ENCODE peak calls at places on chromosomes 3 and 15, in six cellular contexts. N, C, O, P, Q and L are unnamed samples.

GRCh38 chr3:109597438-109597837 is 260.1 kb upstream of the DPPA4 start:
- DNase-seq in N (no peak), Q (no peak), C (no peak), P (no peak), O (no peak), L (no peak)

GRCh38 chr3:32432045-32432710 is 40.5 kb downstream of the CMTM7 start:
- DNase-seq in P (no peak), O (no peak), C (no peak), Q (peak; percentile 86), N (peak; percentile 39), L (no peak)

GRCh38 chr3:152444029-152444641 is 175.4 kb downstream of the MBNL1 start:
- DNase-seq in Q (no peak), C (no peak), N (no peak), P (no peak), O (peak; percentile 33), L (no peak)

GRCh38 chr3:192062186-192062585 is 601.2 kb downstream of the PYDC2 start:
- DNase-seq in C (no peak), N (no peak), O (no peak), P (no peak), Q (no peak), L (no peak)

GRCh38 chr15:74209560-74209958 is 7.0 kb upstream of the STRA6 start:
- DNase-seq in Q (no peak), O (no peak), P (no peak), C (no peak), N (no peak), L (no peak)

GRCh38 chr3:189488241-189488767 is 142.9 kb upstream of the TP63 start:
- DNase-seq in P (no peak), Q (no peak), O (no peak), C (no peak), N (no peak), L (no peak)

GRCh38 chr15:48966595-48967301 is 3.0 kb upstream of the SHC4 start:
- DNase-seq in O (peak; percentile 55), C (no peak), P (no peak), Q (peak; percentile 42), N (no peak), L (no peak)

GRCh38 chr15:66253643-66254363 is at the start of gene MEGF11:
- DNase-seq in C (no peak), O (no peak), Q (no peak), N (peak; percentile 79), P (no peak), L (peak; percentile 13)

GRCh38 chr3:101635954-101636798 is 40.8 kb downstream of the ZBTB11 start:
- DNase-seq in Q (peak; percentile 64), O (peak; percentile 11), P (no peak), C (no peak), N (peak; percentile 89), L (peak; percentile 56)

GRCh38 chr15:47987908-47988532 is 132.8 kb upstream of the SLC24A5 start:
- DNase-seq in N (no peak), O (peak; percentile 38), C (no peak), Q (no peak), P (no peak), L (no peak)

GRCh38 chr3:143016321-143016972 is 15.1 kb downstream of the U2SURP start:
- DNase-seq in P (no peak), N (no peak), O (no peak), C (no peak), Q (no peak), L (no peak)

GRCh38 chr3:160810360-160810759 is 54.3 kb downstream of the PPM1L start:
- DNase-seq in C (no peak), N (no peak), P (no peak), Q (no peak), O (no peak), L (no peak)

GRCh38 chr3:119145500-119146167 is at the start of gene TEX55:
- DNase-seq in Q (no peak), N (peak; percentile 59), O (no peak), P (no peak), C (no peak), L (peak; percentile 12)

GRCh38 chr15:63041982-63042878 is at the start of gene TPM1:
- DNase-seq in C (peak; percentile 81), N (peak; percentile 88), Q (peak; percentile 97), P (peak; percentile 86), O (no peak), L (peak; percentile 82)

GRCh38 chr3:31917303-31917903 is 63.7 kb downstream of the OSBPL10 start:
- DNase-seq in N (no peak), Q (no peak), O (peak; percentile 15), C (no peak), P (no peak), L (no peak)

GRCh38 chr3:71695000-71695482 is 30.2 kb downstream of the EIF4E3 start:
- DNase-seq in O (no peak), C (no peak), Q (no peak), N (no peak), P (no peak), L (peak; percentile 58)

GRCh38 chr3:80734483-80734882 is 966.7 kb upstream of the ROBO1 start:
- DNase-seq in Q (no peak), C (no peak), O (no peak), N (no peak), P (no peak), L (no peak)

DNA sequence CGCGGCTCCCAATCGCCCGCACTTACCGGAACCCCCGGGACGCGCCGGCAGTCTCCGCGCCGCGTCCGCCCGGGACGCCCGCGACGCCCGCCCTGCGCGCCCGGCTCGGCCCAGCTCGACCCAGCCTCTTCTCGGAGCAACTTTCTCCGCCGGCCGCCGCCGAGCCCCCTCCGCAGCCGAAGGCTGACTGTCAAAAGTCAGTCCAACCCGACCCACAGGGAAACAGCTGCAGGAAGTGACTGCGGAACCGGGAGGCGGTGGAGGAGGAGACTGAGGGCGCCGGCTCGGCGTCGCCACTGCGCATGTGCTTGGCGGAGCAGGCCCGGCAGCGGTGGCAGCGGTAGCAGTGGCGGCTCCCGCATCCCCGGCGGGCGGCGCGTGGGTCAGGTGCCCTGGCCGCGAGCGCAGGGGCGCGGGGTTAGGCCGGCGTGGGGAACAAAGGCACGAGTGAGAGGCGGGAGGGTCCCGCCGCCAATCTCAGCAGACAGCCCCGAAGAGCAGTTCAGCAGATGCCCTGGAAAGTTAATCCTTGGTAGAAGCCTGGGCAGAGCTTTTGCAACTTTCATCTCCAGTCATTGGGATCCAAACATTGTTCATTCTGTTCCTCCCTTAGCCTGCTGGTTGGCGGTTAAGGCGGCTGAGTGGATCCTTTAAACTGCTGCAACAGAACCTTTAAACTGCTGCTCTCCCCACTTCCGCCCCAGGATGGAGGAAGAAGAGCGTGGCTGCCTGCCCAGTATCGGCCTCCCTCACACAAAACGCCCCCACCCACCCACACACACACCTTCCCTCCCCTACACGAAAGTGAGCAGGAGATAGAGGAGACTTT is at the start of gene ZMAT3:
- DNase-seq in Q (peak; percentile 94), P (peak; percentile 92), C (peak; percentile 69), N (peak; percentile 89), O (no peak), L (peak; percentile 89)
- TF ChIP-seq POLR2A in Q (no peak), P (no peak), C (peak; percentile 66), N (peak; percentile 64), O (peak; percentile 93), L (peak; percentile 55)

GRCh38 chr15:42153874-42154575 is 2.4 kb downstream of the PLA2G4F start:
- DNase-seq in P (no peak), C (no peak), N (no peak), O (no peak), Q (no peak), L (no peak)
- H3K4me1 ChIP-seq in P (peaks cover 61% of the 10 kb centered on the region), C (peaks cover 12% of the 10 kb centered on the region), N (no peaks in the 10 kb centered on the region), O (no peaks in the 10 kb centered on the region), Q (peaks cover 20% of the 10 kb centered on the region), L (peaks cover 3% of the 10 kb centered on the region)

DNA sequence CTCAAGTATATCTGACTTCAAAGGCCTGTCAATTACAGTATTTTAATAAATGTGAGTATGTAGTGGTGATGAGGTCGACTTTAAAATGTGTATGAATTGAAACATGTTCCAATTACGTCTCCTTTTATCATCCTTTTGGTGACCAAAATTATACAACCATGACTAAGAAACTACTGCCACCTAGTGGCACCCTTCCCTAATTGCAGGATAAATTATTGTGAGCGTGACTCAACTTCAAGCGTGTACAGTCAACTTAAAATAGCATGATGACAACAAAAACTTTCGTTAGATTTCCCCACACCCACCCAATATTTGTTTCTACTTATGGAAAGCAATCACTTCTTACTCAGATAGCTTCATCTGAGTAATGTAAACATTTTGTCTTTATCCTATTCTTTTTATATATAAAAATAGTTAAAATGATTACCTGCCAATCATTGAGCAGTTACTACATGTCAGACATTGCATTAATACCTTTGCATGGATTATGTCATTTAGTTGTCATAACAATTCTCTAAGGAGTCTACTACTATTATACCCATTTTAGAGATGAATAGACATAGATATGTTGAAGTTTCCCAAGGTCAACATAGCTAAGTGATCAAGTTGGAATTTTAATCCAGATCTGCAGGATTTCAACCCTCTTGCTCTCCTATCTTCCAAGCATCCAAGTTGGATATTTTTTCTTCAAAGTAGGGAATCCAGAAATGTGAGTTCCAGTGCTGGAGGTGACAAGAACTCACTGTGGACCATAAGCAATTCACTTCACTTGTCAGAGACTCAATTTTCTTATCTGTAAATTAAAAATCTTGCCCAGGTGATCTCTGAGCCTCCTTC is 106.0 kb downstream of the MEX3B start:
- DNase-seq in N (peak; percentile 53), O (no peak), C (no peak), P (no peak), Q (no peak), L (no peak)
- TF ChIP-seq EP300 in N (no peak), O (no peak), C (no peak), P (no peak), Q (no peak), L (no peak)

DNA sequence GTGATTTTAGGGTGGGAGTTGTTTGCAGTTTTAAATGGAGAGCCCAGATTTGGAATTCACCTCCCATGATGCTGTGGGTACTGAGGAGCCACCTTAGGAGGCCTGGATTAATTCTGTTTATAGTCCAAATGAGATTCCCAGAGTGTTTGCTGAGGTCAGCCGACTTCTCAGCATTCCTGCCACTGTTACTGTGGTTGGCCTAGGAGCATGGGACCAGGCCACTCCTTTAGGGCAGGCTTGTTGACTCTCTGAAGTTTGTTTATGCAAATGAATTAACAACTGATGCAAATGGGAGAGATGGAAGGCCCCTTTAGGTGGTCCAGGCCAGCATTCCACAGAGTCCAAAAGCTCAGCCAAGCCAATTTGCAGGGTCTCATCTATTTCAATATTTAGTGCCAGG is 46.1 kb downstream of the CACNA2D3 start:
- DNase-seq in C (no peak), N (no peak), P (no peak), O (no peak), Q (no peak), L (no peak)
- TF ChIP-seq POLR2A in C (no peak), N (no peak), P (no peak), O (no peak), Q (no peak), L (no peak)

DNA sequence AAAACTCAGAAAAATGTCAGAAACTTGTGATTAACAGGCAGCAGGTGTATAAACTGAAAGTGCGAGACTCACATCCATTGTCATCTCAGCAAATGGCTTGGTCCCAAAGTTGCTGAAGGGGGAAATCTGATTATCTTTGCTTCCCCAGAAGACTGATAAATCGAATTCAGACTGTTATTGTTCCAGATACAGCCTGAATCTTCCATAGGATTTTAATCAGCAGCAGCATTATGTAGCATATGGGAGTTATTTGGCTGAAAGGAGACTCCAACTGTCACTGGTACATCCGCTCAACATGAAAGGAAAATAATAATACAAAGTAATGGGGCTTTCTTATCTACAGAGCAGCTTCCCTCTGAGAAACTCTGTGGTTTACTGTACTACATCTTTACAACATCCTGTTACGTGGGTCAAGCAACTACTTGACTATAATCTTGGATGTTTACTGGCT is 550.4 kb upstream of the CCDC54 start:
- DNase-seq in O (no peak), Q (no peak), N (no peak), P (no peak), C (no peak), L (no peak)
- H3K4me1 ChIP-seq in O (no peaks in the 10 kb centered on the region), Q (peaks cover 16% of the 10 kb centered on the region), N (no peaks in the 10 kb centered on the region), P (no peaks in the 10 kb centered on the region), C (peaks cover 34% of the 10 kb centered on the region), L (peaks cover 5% of the 10 kb centered on the region)

GRCh38 chr15:78241017-78241416 is 6.7 kb upstream of the ACSBG1 start:
- DNase-seq in N (peak; percentile 97), O (no peak), P (peak; percentile 90), C (peak; percentile 81), Q (peak; percentile 96), L (peak; percentile 91)
- TF ChIP-seq EP300 in N (no peak), O (no peak), P (no peak), C (no peak), Q (no peak), L (no peak)